ENCODE peak calls at places on chromosomes 4 and X, in nine cellular contexts. R is stomach, J is heart right ventricle, F is transverse colon, Y is tibial artery, M is endodermal cell, E is adrenal gland, G is suprapubic skin, O is MM.1S. A is an unnamed sample.

GRCh38 chrX:73581002-73581628 is 18.1 kb downstream of the CHIC1 start:
- DNase-seq in R (no peak), J (no peak), F (no peak), Y (no peak), M (no peak), E (no peak), G (no peak), O (no peak), A (no peak)

GRCh38 chr4:32689520-32689919 is 1969.4 kb downstream of the PCDH7 start:
- DNase-seq in R (no peak), J (no peak), F (no peak), Y (no peak), M (no peak), E (no peak), G (no peak), O (no peak), A (no peak)

GRCh38 chrX:146707781-146708180 is 101.8 kb upstream of the CXorf51B start:
- DNase-seq in R (no peak), J (no peak), F (no peak), Y (no peak), M (peak; percentile 62), E (no peak), G (no peak), O (no peak), A (no peak)

GRCh38 chr4:89586864-89587263 is 250.1 kb downstream of the SNCA start:
- DNase-seq in R (no peak), J (no peak), F (no peak), Y (no peak), M (no peak), E (no peak), G (no peak), O (no peak), A (no peak)

GRCh38 chrX:16970977-16971376 is 24.5 kb downstream of the REPS2 start:
- DNase-seq in R (no peak), J (no peak), F (no peak), Y (no peak), M (no peak), E (no peak), G (no peak), O (no peak), A (no peak)

GRCh38 chrX:17038277-17038676 is 91.8 kb downstream of the REPS2 start:
- DNase-seq in R (no peak), J (no peak), F (no peak), Y (no peak), M (no peak), E (no peak), G (no peak), O (no peak), A (no peak)

GRCh38 chr4:8120518-8120917 is 38.1 kb downstream of the ABLIM2 start:
- DNase-seq in R (no peak), J (peak; percentile 2), F (no peak), Y (no peak), M (no peak), E (no peak), G (no peak), O (no peak), A (no peak)

GRCh38 chr4:112518675-112519074 is 2.7 kb upstream of the NEUROG2 start:
- DNase-seq in R (no peak), J (no peak), F (no peak), Y (no peak), M (no peak), E (no peak), G (no peak), O (no peak), A (no peak)

GRCh38 chr4:71239365-71239764 is 99.5 kb upstream of the SLC4A4 start:
- DNase-seq in R (no peak), J (no peak), F (no peak), Y (no peak), M (no peak), E (no peak), G (no peak), O (no peak), A (no peak)

GRCh38 chr4:113148925-113149324 is 99.5 kb downstream of the ANK2 start:
- DNase-seq in R (no peak), J (no peak), F (no peak), Y (no peak), M (no peak), E (no peak), G (no peak), O (no peak), A (no peak)

GRCh38 chrX:73987166-73987565 is 316.8 kb upstream of the ZCCHC13 start:
- DNase-seq in R (no peak), J (no peak), F (no peak), Y (no peak), M (no peak), E (no peak), G (no peak), O (no peak), A (no peak)

GRCh38 chr4:8709729-8710360 is 117.3 kb downstream of the CPZ start:
- DNase-seq in R (no peak), J (no peak), F (peak; percentile 2), Y (peak; percentile 16), M (peak; percentile 46), E (peak; percentile 6), G (peak; percentile 50), O (no peak), A (no peak)

GRCh38 chr4:156109943-156110925 is 156.6 kb upstream of the CTSO start:
- DNase-seq in R (no peak), J (no peak), F (no peak), Y (no peak), M (peak; percentile 65), E (no peak), G (no peak), O (no peak), A (no peak)

GRCh38 chrX:47456080-47456479 is 26.9 kb downstream of the ZNF41 start:
- DNase-seq in R (no peak), J (peak; percentile 22), F (no peak), Y (no peak), M (no peak), E (no peak), G (no peak), O (no peak), A (no peak)

DNA sequence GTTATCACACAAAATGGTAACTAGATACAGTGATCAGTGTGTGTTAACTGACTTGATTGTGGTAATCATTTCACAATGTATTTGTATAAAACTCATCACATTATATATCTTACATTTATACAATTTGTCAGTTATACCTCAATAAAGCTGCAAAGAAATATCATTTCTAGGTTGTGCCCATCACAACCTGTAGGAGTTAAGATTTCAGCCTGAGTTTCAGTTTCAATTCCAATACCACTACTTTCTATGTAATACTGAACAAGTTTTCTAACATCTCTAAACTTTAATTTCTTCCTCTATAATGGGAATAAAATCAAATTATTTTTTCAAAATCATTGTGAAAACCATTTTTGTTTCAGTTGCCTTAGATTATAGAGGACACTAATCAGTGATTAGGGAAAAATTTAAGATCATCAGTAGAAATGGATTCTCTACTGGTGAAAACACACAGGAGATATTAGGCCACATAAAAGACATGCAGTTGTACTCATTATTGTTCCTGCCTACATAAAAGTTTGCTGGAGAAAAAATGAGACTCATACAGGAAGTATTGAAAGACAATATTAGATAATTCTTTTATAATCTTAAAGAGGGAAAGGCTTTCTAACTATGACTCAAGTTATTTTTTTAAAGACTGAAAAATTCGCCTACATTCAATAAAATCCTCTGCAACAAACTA is 18.4 kb upstream of the TBC1D1 start:
- DNase-seq in R (no peak), J (no peak), F (no peak), Y (no peak), M (no peak), E (no peak), G (no peak), O (peak; percentile 21), A (no peak)
- H3K4me3 ChIP-seq in R (no peak overlapping the region), J (no peak overlapping the region), F (no peak overlapping the region), Y (no peak overlapping the region), M (no peak overlapping the region), E (no peak overlapping the region), G (no peak overlapping the region), O (no peak overlapping the region), A (no peak overlapping the region)

DNA sequence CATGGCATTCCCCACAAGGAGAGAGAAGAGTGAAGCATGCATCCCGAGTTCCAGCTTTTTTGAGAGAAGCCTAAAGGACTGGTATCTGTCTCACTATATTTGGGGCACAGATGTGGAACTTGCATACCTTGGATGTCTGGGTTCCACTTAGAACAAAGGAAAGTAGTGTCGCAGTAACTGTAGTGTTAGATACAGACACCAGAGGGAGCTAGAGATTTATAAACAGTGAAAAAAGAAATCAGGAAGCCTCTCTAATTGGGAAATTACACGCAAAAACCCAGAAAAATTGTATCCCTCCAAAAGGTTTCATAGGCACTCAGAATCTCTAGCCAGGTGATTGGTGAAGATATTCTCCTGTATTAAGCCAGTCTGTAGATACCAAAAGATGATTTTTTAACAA is 34.4 kb downstream of the AGTR2 start:
- DNase-seq in R (no peak), J (no peak), F (no peak), Y (no peak), M (no peak), E (no peak), G (no peak), O (peak; percentile 26), A (no peak)
- TF ChIP-seq CTCF in R (no peak), J (peak; percentile 59), F (peak; percentile 61), Y (peak; percentile 24), M (peak; percentile 93), E (peak; percentile 38), G (peak; percentile 43), O (peak; percentile 68), A (peak; percentile 52)

GRCh38 chrX:3351287-3351686 is 4.8 kb upstream of the MXRA5 start:
- DNase-seq in R (no peak), J (no peak), F (no peak), Y (no peak), M (no peak), E (no peak), G (no peak), O (no peak), A (no peak)

GRCh38 chrX:3345281-3346081 is 971 bp downstream of the MXRA5 start:
- DNase-seq in R (peak; percentile 58), J (peak; percentile 68), F (no peak), Y (peak; percentile 20), M (peak; percentile 87), E (peak; percentile 76), G (no peak), O (no peak), A (no peak)

GRCh38 chrX:3348191-3348590 is 1.7 kb upstream of the MXRA5 start:
- DNase-seq in R (no peak), J (no peak), F (no peak), Y (no peak), M (no peak), E (no peak), G (no peak), O (no peak), A (no peak)

GRCh38 chrX:3346436-3347329 is at the start of gene MXRA5:
- DNase-seq in R (no peak), J (peak; percentile 18), F (no peak), Y (no peak), M (peak; percentile 87), E (peak; percentile 32), G (no peak), O (no peak), A (no peak)
- H3K27ac ChIP-seq in R (peak within 1 kb of the TSS; percentile 74), J (peak within 1 kb of the TSS; percentile 89), F (peak within 1 kb of the TSS; percentile 48), Y (peak within 1 kb of the TSS; percentile 72), M (no peak within 1 kb of the TSS), E (no peak within 1 kb of the TSS), G (peak within 1 kb of the TSS; percentile 84), O (no peak within 1 kb of the TSS), A (no peak within 1 kb of the TSS)

DNA sequence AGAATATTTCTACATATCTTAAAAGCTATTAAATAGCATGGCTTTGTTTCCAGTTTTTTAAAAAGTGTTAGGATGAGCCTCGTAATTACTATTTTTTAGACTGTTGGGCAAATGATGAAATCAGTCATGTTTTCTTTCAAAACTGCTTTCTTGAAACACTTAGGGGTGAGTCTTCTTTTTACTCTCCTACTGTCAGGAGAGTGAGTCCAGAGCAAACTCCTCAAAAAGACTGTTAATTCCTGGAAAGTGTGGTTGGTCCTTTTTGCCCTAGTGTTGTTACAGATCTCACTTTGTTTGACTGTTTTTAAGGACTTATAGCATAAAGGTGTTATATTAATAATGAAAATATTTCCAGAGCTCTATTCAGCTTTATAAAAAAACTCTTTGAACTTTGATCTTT is 6.3 kb downstream of the GSTCD start:
- DNase-seq in R (no peak), J (no peak), F (no peak), Y (no peak), M (no peak), E (no peak), G (no peak), O (no peak), A (no peak)
- H3K4me3 ChIP-seq in R (no peak overlapping the region), J (no peak overlapping the region), F (no peak overlapping the region), Y (no peak overlapping the region), M (no peak overlapping the region), E (no peak overlapping the region), G (no peak overlapping the region), O (peak overlapping the region; percentile 28), A (no peak overlapping the region)

A was measured in dorsolateral prefrontal cortex.